ENCODE peak calls at places on chromosomes 4 and X, in six cellular contexts. I is AG09309; F is CD8-positive, alpha-beta T cell; B is OCI-LY7; L is fibroblast of pulmonary artery; T is heart right ventricle. P is an unnamed sample.

GRCh38 chrX:96820935-96821334 is 62.8 kb upstream of the RPA4 start:
- DNase-seq in B (no peak), L (no peak), F (no peak), I (no peak), T (no peak), P (no peak)

GRCh38 chrX:10015711-10016515 is 48.8 kb downstream of the CLDN34 start:
- DNase-seq in F (no peak), T (peak; percentile 64), I (no peak), L (peak; percentile 57), B (peak; percentile 53), P (no peak)

GRCh38 chr4:99723555-99724450 is 66.2 kb upstream of the C4orf54 start:
- DNase-seq in B (no peak), T (peak; percentile 55), L (peak; percentile 87), F (no peak), I (peak; percentile 10), P (peak; percentile 79)

GRCh38 chr4:25299476-25300203 is 12.9 kb upstream of the ZCCHC4 start:
- DNase-seq in B (no peak), T (no peak), F (no peak), L (no peak), I (no peak), P (no peak)

GRCh38 chr4:122170775-122171174 is 18.6 kb downstream of the BLTP1 start:
- DNase-seq in T (no peak), L (no peak), I (no peak), F (no peak), B (no peak), P (no peak)

GRCh38 chrX:2550288-2551020 is 49.7 kb upstream of the DHRSX start:
- DNase-seq in B (no peak), T (no peak), L (no peak), I (no peak), F (no peak), P (no peak)

GRCh38 chr4:164700471-164700870 is 53.5 kb upstream of the SMIM31 start:
- DNase-seq in B (peak; percentile 5), I (no peak), F (no peak), T (no peak), L (no peak), P (no peak)

GRCh38 chr4:102022343-102022742 is 231.8 kb downstream of the BANK1 start:
- DNase-seq in T (no peak), B (no peak), L (peak; percentile 34), I (no peak), F (no peak), P (no peak)

GRCh38 chr4:54091637-54092404 is 8.1 kb upstream of the GSX2 start:
- DNase-seq in B (peak; percentile 84), L (peak; percentile 79), T (peak; percentile 80), I (no peak), F (peak; percentile 73), P (peak; percentile 77)

GRCh38 chr4:127601029-127601428 is 31.7 kb upstream of the INTU start:
- DNase-seq in B (no peak), F (no peak), I (no peak), T (no peak), L (peak; percentile 54), P (peak; percentile 50)

GRCh38 chrX:81957900-81958545 is 756.1 kb downstream of the SH3BGRL start:
- DNase-seq in L (no peak), B (no peak), I (no peak), F (no peak), T (no peak), P (peak; percentile 1)

GRCh38 chr4:6584865-6585264 is 9.9 kb downstream of the MAN2B2 start:
- DNase-seq in F (no peak), T (no peak), I (no peak), B (no peak), L (no peak), P (no peak)

GRCh38 chr4:76640252-76640925 is 205.4 kb downstream of the SHROOM3 start:
- DNase-seq in T (no peak), L (no peak), F (no peak), I (no peak), B (no peak), P (no peak)

GRCh38 chrX:30275498-30275897 is 28.6 kb downstream of the MAGEB1 start:
- DNase-seq in T (no peak), I (no peak), B (no peak), L (peak; percentile 29), F (no peak), P (peak; percentile 35)

GRCh38 chr4:58247792-58248191 is 1137.6 kb upstream of the IGFBP7 start:
- DNase-seq in I (no peak), L (peak; percentile 10), T (no peak), F (no peak), B (peak; percentile 1), P (no peak)

GRCh38 chrX:57135287-57135686 is 1.9 kb downstream of the SPIN2A start:
- DNase-seq in T (no peak), F (no peak), B (no peak), I (no peak), L (no peak), P (no peak)

GRCh38 chrX:57134702-57135101 is 2.5 kb downstream of the SPIN2A start:
- DNase-seq in B (no peak), F (no peak), I (no peak), L (no peak), T (no peak), P (no peak)

GRCh38 chrX:57132046-57132445 is 5.2 kb downstream of the SPIN2A start:
- DNase-seq in T (no peak), F (no peak), L (no peak), B (no peak), I (no peak), P (no peak)

GRCh38 chrX:57138674-57139073 is 1.5 kb upstream of the SPIN2A start:
- DNase-seq in T (no peak), L (no peak), B (no peak), F (no peak), I (no peak), P (no peak)

DNA sequence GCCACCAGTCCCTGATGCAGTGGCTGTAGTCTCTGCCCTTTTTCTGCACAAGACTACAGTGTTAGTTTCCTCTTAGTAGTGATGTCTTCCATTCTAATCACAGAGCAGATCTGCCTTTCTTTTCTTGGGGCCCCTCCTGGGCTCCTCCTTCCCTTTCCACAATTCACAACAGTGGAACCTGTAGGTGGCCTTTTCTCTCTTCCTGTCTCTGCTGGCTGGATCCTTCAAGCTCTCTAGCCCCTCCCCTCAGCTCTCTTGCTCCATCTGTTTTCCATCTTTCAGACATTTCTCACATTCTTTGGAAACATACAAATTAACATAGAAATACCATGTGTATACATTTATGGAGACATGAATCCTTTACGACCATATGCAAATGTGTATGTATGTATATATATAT is 284 bp upstream of the SPIN2A start:
- DNase-seq in T (no peak), L (peak; percentile 43), F (no peak), I (no peak), B (no peak), P (peak; percentile 37)
- H3K4me3 ChIP-seq in T (no peak overlapping the region), L (peak overlapping the region; percentile 37), F (no peak overlapping the region), I (peak overlapping the region; percentile 16), B (no peak overlapping the region), P (peak overlapping the region; percentile 12)

GRCh38 chr4:70504733-70505132 is 13.6 kb upstream of the AMTN start:
- DNase-seq in I (no peak), L (no peak), F (no peak), B (no peak), T (no peak), P (no peak)
- H3K4me3 ChIP-seq in I (no peak overlapping the region), L (no peak overlapping the region), F (no peak overlapping the region), B (no peak overlapping the region), T (no peak overlapping the region), P (no peak overlapping the region)

DNA sequence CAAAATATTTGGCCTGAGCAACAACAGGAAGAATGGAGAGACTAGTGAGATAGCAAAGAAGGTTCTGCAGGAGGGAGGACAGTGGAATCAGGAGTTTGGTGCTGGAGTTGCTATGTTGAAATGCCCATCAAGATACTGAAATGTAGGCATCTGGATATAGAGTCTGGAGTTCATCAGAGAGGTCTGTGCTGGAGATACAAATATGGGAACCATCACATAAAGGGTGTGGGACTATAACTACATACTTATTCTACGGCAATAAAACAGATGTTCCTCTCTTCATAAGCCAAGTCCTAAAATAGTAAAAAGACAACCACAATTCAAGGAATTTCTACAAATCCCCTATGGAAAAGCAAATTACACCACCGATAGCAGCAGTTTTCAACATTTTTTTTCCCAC is 1.7 kb downstream of the MED14 start:
- DNase-seq in L (peak; percentile 22), I (no peak), F (no peak), T (no peak), B (no peak), P (no peak)
- H3K4me3 ChIP-seq in L (peak overlapping the region; percentile 72), I (no peak overlapping the region), F (peak overlapping the region; percentile 84), T (peak overlapping the region; percentile 73), B (peak overlapping the region; percentile 87), P (no peak overlapping the region)

GRCh38 chr4:21948347-21949072 is at the start of gene KCNIP4:
- DNase-seq in I (no peak), T (no peak), L (peak; percentile 13), B (no peak), F (no peak), P (peak; percentile 4)
- H3K4me3 ChIP-seq in I (peak within 1 kb of the TSS; percentile 41), T (no peak within 1 kb of the TSS), L (peak within 1 kb of the TSS; percentile 47), B (no peak within 1 kb of the TSS), F (no peak within 1 kb of the TSS), P (peak within 1 kb of the TSS; percentile 21)

DNA sequence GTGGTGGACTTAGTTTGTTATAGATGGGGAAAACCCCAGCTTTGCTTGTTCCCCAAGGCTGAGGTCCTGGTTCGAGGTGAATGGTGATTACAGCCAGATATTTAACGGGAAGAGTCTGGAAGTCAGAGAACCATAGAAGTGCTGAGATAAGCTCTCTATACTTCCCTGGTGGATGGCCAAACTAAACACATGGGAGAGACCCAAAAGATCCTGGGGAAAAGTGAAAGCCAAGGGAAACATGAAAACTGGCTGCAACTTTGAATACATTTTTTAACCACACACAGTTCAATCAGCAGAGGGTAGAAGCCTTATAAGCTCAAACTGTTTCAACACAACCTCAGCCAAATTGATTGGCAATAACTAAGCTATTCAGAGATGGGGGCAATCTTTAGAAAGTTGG is 29.3 kb upstream of the SRPX start:
- DNase-seq in F (no peak), T (no peak), L (peak; percentile 42), I (no peak), B (no peak), P (no peak)
- H3K4me3 ChIP-seq in F (no peak overlapping the region), T (no peak overlapping the region), L (no peak overlapping the region), I (no peak overlapping the region), B (no peak overlapping the region), P (no peak overlapping the region)

DNA sequence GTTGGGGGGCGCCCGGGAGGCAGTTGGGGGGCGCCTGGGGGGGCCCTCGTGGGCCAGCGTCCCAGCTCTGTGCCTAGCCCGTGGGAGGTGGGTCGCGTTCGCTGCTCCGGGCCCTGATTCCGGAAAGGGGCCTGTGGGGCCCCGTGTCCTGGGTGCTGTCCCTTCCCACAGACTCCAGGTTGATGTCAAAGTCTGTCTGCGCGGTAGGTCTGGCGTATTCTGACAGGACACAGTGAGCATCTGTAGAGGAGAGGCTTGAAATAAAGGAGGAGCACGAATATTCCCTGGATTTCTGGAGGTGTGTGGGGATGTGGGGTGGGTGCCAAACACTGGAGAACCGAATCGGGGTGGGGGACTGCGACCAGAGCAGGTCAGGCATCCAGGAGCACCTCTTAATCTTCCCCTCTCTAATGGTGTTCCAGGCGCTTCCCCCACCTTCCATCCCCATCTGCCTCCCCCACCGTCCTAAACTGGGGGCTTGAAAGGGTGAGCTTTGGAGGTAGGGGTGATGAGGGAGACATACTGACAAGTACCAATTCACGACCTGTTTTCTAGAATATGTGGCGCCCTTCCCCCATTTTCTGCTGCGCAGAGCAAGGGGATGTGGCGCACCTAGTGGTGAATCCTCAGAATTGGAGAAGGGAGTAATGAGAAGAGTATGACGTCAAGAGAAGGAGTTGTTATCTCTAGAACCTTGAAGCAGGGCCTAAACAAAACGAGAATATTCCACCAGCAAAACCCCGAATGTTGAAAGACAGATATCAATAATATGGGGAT is 873 bp downstream of the GPRASP1 start:
- DNase-seq in F (peak; percentile 38), L (peak; percentile 56), B (no peak), T (peak; percentile 43), I (no peak), P (peak; percentile 60)
- H3K4me3 ChIP-seq in F (peak overlapping the region; percentile 73), L (peak overlapping the region; percentile 53), B (no peak overlapping the region), T (peak overlapping the region; percentile 47), I (peak overlapping the region; percentile 67), P (peak overlapping the region; percentile 54)

GRCh38 chr4:150574678-150575077 is 7.3 kb upstream of the MAB21L2 start:
- DNase-seq in B (no peak), I (no peak), F (no peak), L (no peak), T (no peak), P (no peak)
- H3K4me3 ChIP-seq in B (no peak overlapping the region), I (no peak overlapping the region), F (no peak overlapping the region), L (no peak overlapping the region), T (no peak overlapping the region), P (no peak overlapping the region)